ENCODE peak calls at places on chromosomes 6 and 20, in four cellular contexts. E, Q, Z and J are unnamed samples.

GRCh38 chr6:89321571-89321970 is 6.5 kb upstream of the GABRR2 start:
- DNase-seq in Q (no peak), Z (peak), E (no peak), J (no peak)

GRCh38 chr20:15297059-15297875 is 959.9 kb upstream of the FLRT3 start:
- DNase-seq in Z (no peak), E (no peak), Q (no peak), J (no peak)

GRCh38 chr6:148648754-148649453 is 97.9 kb upstream of the UST start:
- DNase-seq in E (no peak), Z (no peak), Q (no peak), J (no peak)

GRCh38 chr6:20631525-20631924 is 97.3 kb downstream of the CDKAL1 start:
- DNase-seq in E (no peak), Z (no peak), Q (no peak), J (no peak)

GRCh38 chr6:13273931-13274706 is 54.2 kb downstream of the TBC1D7 start:
- DNase-seq in Q (no peak), E (no peak), Z (no peak), J (peak)

GRCh38 chr6:167737205-167737830 is 89.4 kb upstream of the AFDN start:
- DNase-seq in E (no peak), Q (no peak), Z (no peak), J (no peak)

GRCh38 chr6:151239603-151240035 is at the start of gene AKAP12:
- DNase-seq in Q (no peak), E (peak), Z (peak), J (no peak)

GRCh38 chr6:135996668-135997067 is 145.2 kb downstream of the PDE7B start:
- DNase-seq in Z (no peak), E (no peak), Q (no peak), J (no peak)

GRCh38 chr20:45407783-45408645 is at the start of gene DBNDD2:
- DNase-seq in Q (no peak), Z (no peak), E (no peak), J (no peak)

GRCh38 chr20:45405566-45406259 is 2.4 kb upstream of the DBNDD2 start:
- DNase-seq in Q (peak), E (no peak), Z (peak), J (no peak)

GRCh38 chr20:45404438-45404837 is 3.7 kb upstream of the DBNDD2 start:
- DNase-seq in Q (no peak), E (no peak), Z (no peak), J (no peak)

GRCh38 chr20:45407067-45407745 is 883 bp upstream of the DBNDD2 start:
- DNase-seq in E (no peak), Z (peak), Q (peak), J (no peak)

GRCh38 chr20:45406260-45407066 is 1.6 kb upstream of the DBNDD2 start:
- DNase-seq in Q (peak), Z (peak), E (no peak), J (no peak)
- H3K4me2 ChIP-seq in Q (peak), Z (peak), E (peak), J (peak)

DNA sequence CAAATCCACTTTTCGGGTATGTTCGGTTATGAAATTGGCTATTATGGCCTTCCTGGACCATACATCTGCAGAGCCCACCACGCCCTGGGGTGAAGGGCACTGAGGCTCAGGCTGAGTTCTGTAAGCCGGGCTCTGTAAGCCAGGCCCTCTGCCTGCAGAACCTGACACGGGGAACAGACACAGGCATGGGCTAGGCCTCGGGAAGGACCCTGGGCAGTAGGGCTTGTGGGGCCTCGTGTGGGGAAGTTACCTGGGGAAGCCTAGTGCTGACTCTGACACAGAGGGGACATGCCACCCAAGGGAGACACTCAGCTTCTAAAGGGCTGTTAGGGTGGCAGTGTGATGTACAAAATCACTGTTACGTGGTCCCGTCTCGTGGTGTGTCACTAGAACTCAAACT is 23.4 kb upstream of the TCFL5 start:
- DNase-seq in Z (no peak), E (no peak), Q (no peak), J (no peak)
- H3K27ac ChIP-seq in Z (no peak), E (no peak), Q (no peak), J (no peak)

DNA sequence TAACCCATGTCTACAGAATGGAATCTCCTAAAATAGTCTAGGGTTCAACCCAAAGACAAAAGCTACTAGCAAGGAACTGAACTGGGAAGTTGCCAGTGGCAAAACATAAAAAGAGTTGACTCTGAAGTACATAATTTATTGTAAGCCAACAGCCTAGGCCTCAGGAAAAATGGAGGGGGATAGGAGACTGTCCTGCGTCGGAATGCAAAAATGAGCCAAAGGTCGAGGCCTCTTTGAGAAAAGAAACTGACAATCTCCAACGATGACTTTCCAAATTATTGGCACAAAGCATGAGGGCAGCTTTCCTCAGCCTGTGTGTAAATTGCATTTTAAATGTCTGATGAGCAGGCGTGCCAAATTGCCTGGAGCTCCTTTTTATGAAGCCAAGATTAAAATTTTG is 2.1 kb downstream of the COL12A1 start:
- DNase-seq in Q (no peak), E (peak), Z (no peak), J (no peak)
- H3K9ac ChIP-seq in Q (no peak), E (peak), Z (peak), J (no peak)

GRCh38 chr6:146861716-146862115 is 262.9 kb downstream of the ADGB start:
- DNase-seq in E (no peak), Z (no peak), Q (no peak), J (no peak)
- H3K4me2 ChIP-seq in E (no peak), Z (no peak), Q (no peak), J (no peak)